ENCODE peak calls at places on chromosomes 7 and 10, in ten cellular contexts. Q is lower lobe of right lung; E is IMR-90; I is mesendoderm; T is CD8-positive, alpha-beta memory T cell; C is gastrocnemius medialis; L is CD8-positive, alpha-beta T cell; G is thoracic aorta; J is HCT116; N is upper lobe of right lung. F is an unnamed sample. For H3K4me1, the result is how much of the 10 kb centered on the place peaks cover.

GRCh38 chr7:101507791-101508252 is 121.3 kb downstream of the MYL10 start:
- DNase-seq in L (no peak), Q (no peak), E (peak), J (peak), I (peak), C (no peak), T (no peak), N (no peak), G (no peak), F (no peak)

GRCh38 chr7:77538186-77538907 is 1.3 kb downstream of the PTPN12 start:
- DNase-seq in I (peak), T (peak), L (no peak), Q (peak), J (peak), G (peak), N (peak), C (peak), E (peak), F (no peak)

GRCh38 chr10:71086439-71087080 is 125.8 kb upstream of the UNC5B start:
- DNase-seq in G (no peak), L (no peak), E (no peak), J (no peak), N (peak), T (no peak), C (no peak), Q (no peak), I (no peak), F (no peak)

GRCh38 chr10:71755179-71755879 is 18.0 kb downstream of the VSIR start:
- DNase-seq in L (no peak), I (no peak), J (no peak), C (no peak), Q (no peak), T (no peak), N (no peak), E (no peak), G (no peak), F (no peak)

GRCh38 chr7:123260428-123260960 is 60.7 kb upstream of the SLC13A1 start:
- DNase-seq in J (no peak), L (no peak), Q (no peak), G (no peak), C (no peak), N (no peak), E (no peak), T (no peak), I (no peak), F (no peak)

GRCh38 chr10:125878957-125879835 is 1.9 kb downstream of the DHX32 start:
- DNase-seq in C (no peak), J (peak), G (no peak), E (peak), L (no peak), T (no peak), N (no peak), Q (no peak), I (peak), F (no peak)

GRCh38 chr10:3889961-3890522 is 105.0 kb upstream of the KLF6 start:
- DNase-seq in G (no peak), E (peak), C (no peak), I (peak), L (no peak), N (no peak), T (no peak), Q (no peak), J (peak), F (no peak)

GRCh38 chr10:46096909-46097575 is 51.0 kb upstream of the MSMB start:
- DNase-seq in Q (no peak), L (no peak), C (no peak), G (no peak), I (peak), N (no peak), J (no peak), E (no peak), T (no peak), F (no peak)

DNA sequence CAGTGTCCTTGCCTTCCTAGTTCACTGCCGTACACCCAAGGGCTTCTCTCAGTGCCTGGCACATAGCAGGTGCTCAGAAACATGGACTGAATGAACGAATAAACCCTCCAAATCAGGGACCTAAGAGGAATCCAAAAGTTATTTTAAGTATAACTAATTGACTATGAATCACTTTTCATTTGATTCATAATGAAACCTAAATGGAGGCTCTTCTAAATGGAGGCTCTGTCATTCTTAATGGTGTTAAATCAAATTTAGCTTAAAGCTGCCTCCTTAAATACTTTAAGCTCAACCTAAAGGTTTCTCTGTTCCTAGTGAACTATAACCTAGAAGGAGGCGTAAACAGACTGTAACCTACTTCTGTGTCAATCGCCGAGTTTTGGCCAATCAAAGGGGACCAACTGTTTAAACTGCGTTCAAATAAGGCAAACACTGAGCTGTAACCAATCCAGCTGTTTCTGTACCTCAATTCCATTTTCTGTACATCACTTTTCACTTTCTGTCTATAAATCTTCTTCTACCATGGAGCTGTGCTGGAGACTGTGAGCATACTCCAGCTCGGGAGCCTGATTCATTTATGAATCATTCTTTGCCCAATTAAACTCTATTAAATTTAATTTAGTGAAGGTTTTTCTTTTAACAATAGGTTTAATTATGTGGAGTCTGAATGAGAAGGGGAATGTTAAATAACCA is 11.0 kb downstream of the PYROXD2 start:
- DNase-seq in E (peak), L (no peak), I (no peak), G (no peak), N (no peak), T (no peak), Q (no peak), J (no peak), C (no peak), F (no peak)
- H3K27ac ChIP-seq in E (peak), L (no peak), I (no peak), G (no peak), N (no peak), T (no peak), Q (no peak), J (no peak), C (no peak), F (no peak)

GRCh38 chr10:23060918-23061317 is 34.5 kb upstream of the MSRB2 start:
- DNase-seq in N (no peak), E (no peak), I (no peak), C (no peak), T (no peak), L (no peak), Q (no peak), J (no peak), G (no peak), F (no peak)

GRCh38 chr10:23064288-23065114 is 30.9 kb upstream of the MSRB2 start:
- DNase-seq in G (no peak), C (no peak), T (no peak), Q (no peak), L (no peak), N (no peak), I (no peak), E (no peak), J (no peak), F (no peak)

GRCh38 chr10:23067337-23067736 is 28.0 kb upstream of the MSRB2 start:
- DNase-seq in N (no peak), T (no peak), G (no peak), J (no peak), E (no peak), I (no peak), Q (no peak), C (no peak), L (no peak), F (no peak)

GRCh38 chr10:23065549-23065948 is 29.8 kb upstream of the MSRB2 start:
- DNase-seq in Q (peak), E (peak), N (peak), C (peak), T (no peak), G (peak), I (no peak), J (no peak), L (no peak), F (no peak)

DNA sequence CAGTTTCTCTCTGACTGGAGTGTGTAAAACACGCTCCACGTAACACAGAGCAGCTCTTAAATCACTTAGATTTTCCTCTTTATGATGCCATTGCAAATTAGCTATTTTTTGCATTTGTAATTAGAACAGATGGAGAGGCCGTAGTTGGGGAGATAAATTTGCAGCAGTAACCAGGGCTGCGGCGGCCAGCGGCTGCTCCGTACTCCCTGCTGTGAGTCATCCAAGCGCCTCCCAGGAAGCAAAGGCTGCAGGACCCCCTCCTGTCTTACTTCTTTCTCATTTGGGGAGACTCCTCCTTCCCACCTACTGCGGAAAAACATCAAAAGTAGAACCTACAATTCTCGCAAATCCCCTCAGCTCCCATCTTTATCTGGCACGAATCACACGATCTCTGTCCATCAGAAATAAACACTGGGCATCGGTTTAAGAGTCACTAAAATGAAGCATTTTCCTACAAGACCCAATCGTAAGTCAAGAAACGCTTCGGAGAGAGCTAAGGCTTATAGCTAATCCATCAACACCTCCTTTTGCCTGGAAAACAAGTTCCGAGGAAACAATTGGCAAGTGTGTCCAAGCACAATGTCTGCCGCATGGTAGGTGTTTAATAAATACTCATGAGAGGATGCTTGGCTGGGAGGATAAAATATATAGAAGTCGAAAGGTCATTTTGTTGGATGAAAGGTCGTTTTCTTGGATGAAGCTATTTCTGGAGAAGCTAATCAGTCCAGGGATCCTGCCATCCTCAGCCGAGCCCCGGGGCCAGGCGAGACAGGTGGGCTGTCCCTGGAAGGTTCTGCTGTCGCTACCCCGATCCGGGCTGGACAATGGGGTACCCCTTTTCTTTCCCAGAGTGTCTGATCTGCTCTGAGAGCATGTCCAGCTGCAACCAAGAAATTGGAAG is 31.7 kb upstream of the MSRB2 start:
- DNase-seq in G (no peak), E (peak), N (no peak), T (no peak), Q (no peak), L (no peak), J (no peak), I (no peak), C (no peak), F (no peak)
- H3K4me3 ChIP-seq in G (no peak), E (no peak), N (no peak), T (no peak), Q (no peak), L (no peak), J (no peak), I (no peak), C (no peak), F (no peak)

DNA sequence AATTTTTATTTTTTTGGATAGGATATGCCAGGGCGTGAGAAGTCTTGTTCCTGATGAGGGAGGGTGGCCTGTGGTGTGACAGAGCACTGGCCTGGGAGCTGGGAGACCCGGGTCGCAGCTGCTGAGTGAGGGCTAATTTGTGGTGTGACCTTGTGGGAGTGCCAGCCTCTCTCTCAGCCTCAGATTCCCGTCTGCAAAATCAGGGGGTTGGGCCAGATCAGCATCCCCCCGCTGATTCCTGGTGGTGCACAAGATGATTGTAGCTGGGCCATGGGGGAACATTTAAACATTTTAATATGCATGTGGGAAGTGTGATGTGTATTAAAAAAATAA is 14.9 kb downstream of the TSPAN15 start:
- DNase-seq in J (no peak), G (no peak), T (no peak), Q (no peak), I (peak), N (no peak), C (no peak), L (no peak), E (no peak), F (no peak)
- H3K4me1 ChIP-seq in J (under half), G (under half), T (under half), Q (half or more), I (under half), N (half or more), C (half or more), L (under half), E (under half), F (under half)

GRCh38 chr7:23108995-23109394 is 3.4 kb downstream of the KLHL7 start:
- DNase-seq in Q (no peak), G (no peak), E (no peak), L (no peak), T (no peak), I (no peak), N (no peak), J (no peak), C (no peak), F (no peak)
- H3K27ac ChIP-seq in Q (no peak), G (no peak), E (no peak), L (no peak), T (no peak), I (no peak), N (no peak), J (no peak), C (no peak), F (no peak)

DNA sequence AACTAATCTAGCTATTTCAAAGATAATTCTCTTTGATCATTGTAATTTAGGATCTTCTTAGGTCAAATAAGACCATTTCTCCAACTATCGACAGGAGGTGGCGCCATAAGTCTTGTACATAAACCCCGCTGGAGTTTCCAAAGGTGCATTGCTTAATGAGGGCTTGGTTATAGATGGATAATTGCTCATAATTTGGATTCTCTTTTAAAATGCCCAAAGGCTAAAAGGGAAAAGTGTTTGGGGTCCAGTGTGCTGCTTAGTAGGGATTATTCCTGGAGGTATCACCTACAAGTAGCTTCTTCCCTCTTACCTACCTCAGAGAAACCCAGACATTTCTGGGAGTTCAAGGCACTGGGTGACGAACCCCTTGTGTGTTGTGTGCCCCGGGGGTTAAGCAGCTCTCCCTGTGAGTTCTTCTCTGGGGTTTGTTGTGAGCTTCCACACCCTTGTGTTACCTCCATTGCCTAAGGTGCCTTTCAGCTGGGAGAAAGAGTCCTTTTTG is 75.2 kb downstream of the PAXIP1 start:
- DNase-seq in N (no peak), G (peak), L (peak), E (peak), Q (no peak), J (peak), I (peak), T (peak), C (peak), F (peak)
- H3K4me3 ChIP-seq in N (peak), G (peak), L (peak), E (peak), Q (peak), J (peak), I (no peak), T (peak), C (peak), F (peak)

DNA sequence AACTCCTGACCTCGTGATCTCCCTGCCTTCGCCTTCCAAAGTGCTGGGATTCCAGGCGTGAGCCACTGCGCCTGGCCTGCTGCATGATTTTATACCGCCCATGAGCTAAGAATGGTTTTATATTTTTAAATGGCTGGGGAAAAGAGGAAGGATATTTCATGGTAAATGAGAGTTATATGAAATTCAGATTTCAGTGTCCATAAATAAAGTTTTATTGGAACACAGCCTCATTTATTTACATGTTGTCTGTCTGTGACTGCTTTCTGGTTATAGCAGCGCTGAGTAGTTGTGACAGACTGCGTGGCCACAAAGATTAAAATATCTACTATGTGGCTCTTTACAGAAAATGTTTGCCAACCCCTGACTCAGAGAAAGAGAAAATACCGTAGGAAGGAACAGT is 2.2 kb downstream of the TRRAP start:
- DNase-seq in I (no peak), J (no peak), E (no peak), T (no peak), L (no peak), C (no peak), G (no peak), N (no peak), Q (no peak), F (no peak)
- H3K4me1 ChIP-seq in I (under half), J (under half), E (under half), T (under half), L (under half), C (under half), G (under half), N (under half), Q (under half), F (under half)